ENCODE peak calls at places on chromosomes 11 and 22, in six cellular contexts. M is lung, T is GM13977, L is PC-9, N is psoas muscle, V is body of pancreas. W is an unnamed sample.

GRCh38 chr11:19988598-19988997 is 171.7 kb downstream of the DBX1 start:
- DNase-seq in N (peak), T (no peak), V (no peak), M (peak), L (peak), W (no peak)

GRCh38 chr11:123187670-123188507 is 7.2 kb downstream of the CLMP start:
- DNase-seq in T (no peak), V (no peak), L (no peak), N (no peak), M (no peak), W (no peak)

GRCh38 chr11:12914401-12914912 is 94.7 kb upstream of the RASSF10 start:
- DNase-seq in V (peak), L (no peak), M (no peak), T (peak), N (peak), W (no peak)

GRCh38 chr11:17013548-17014320 is 480 bp downstream of the PLEKHA7 start:
- DNase-seq in T (peak), V (peak), M (no peak), L (peak), N (peak), W (no peak)

GRCh38 chr11:64758330-64759079 is 1.3 kb downstream of the PYGM start:
- DNase-seq in M (no peak), T (peak), N (peak), L (no peak), V (no peak), W (no peak)

GRCh38 chr11:58613228-58613627 is 9.2 kb upstream of the CNTF start:
- DNase-seq in V (no peak), M (no peak), T (no peak), L (no peak), N (no peak), W (no peak)

GRCh38 chr11:123457187-123457770 is 27.2 kb downstream of the GRAMD1B start:
- DNase-seq in L (no peak), V (no peak), N (no peak), M (peak), T (no peak), W (no peak)

GRCh38 chr22:45425531-45426265 is 12.2 kb downstream of the RIBC2 start:
- DNase-seq in N (peak), V (no peak), M (no peak), T (no peak), L (no peak), W (no peak)

GRCh38 chr22:41152902-41153301 is 52.2 kb upstream of the L3MBTL2 start:
- DNase-seq in N (no peak), T (no peak), V (no peak), L (no peak), M (no peak), W (no peak)

GRCh38 chr11:17721242-17721999 is 2.0 kb downstream of the MYOD1 start:
- DNase-seq in L (no peak), T (no peak), V (no peak), N (peak), M (no peak), W (no peak)

GRCh38 chr11:110128161-110128560 is 35.0 kb downstream of the ZC3H12C start:
- DNase-seq in T (no peak), N (no peak), V (no peak), L (no peak), M (no peak), W (no peak)

GRCh38 chr11:86812322-86812670 is 12.0 kb downstream of the PRSS23 start:
- DNase-seq in N (no peak), V (peak), T (no peak), L (no peak), M (no peak), W (no peak)

GRCh38 chr11:62954478-62954877 is 30.3 kb downstream of the SLC22A6 start:
- DNase-seq in T (no peak), M (no peak), L (no peak), V (no peak), N (no peak), W (no peak)

GRCh38 chr11:64597671-64598101 is 6.7 kb downstream of the SLC22A12 start:
- DNase-seq in T (no peak), V (no peak), L (no peak), N (peak), M (no peak), W (no peak)

GRCh38 chr11:130548491-130548833 is 100.0 kb downstream of the ADAMTS15 start:
- DNase-seq in M (no peak), L (no peak), V (no peak), N (no peak), T (no peak), W (no peak)

GRCh38 chr22:33347002-33347401 is 288.8 kb upstream of the SYN3 start:
- DNase-seq in L (no peak), T (no peak), M (no peak), V (no peak), N (no peak), W (no peak)

GRCh38 chr11:106608677-106609076 is 409.6 kb downstream of the GUCY1A2 start:
- DNase-seq in T (no peak), V (no peak), L (peak), N (no peak), M (no peak), W (no peak)

GRCh38 chr11:45182902-45183301 is 36.5 kb downstream of the PRDM11 start:
- DNase-seq in V (peak), M (no peak), L (no peak), N (no peak), T (no peak), W (no peak)

GRCh38 chr11:59144096-59144495 is 1.4 kb downstream of the FAM111A start:
- DNase-seq in N (no peak), L (no peak), T (no peak), V (no peak), M (no peak), W (no peak)

GRCh38 chr11:115643491-115643995 is 139.3 kb upstream of the CADM1 start:
- DNase-seq in M (no peak), N (no peak), T (no peak), L (no peak), V (no peak), W (no peak)

GRCh38 chr22:30294830-30295229 is 5.5 kb upstream of the CASTOR1 start:
- DNase-seq in T (no peak), V (no peak), M (no peak), L (no peak), N (peak), W (no peak)

GRCh38 chr11:69342588-69343330 is 48.8 kb downstream of the MYEOV start:
- DNase-seq in V (no peak), N (no peak), L (no peak), T (no peak), M (peak), W (no peak)

GRCh38 chr11:65500262-65501004 is 1.6 kb downstream of the MALAT1 start:
- DNase-seq in M (no peak), N (peak), T (no peak), V (peak), L (no peak), W (no peak)

GRCh38 chr22:23161574-23161973 is 16.3 kb downstream of the RAB36 start:
- DNase-seq in V (no peak), L (no peak), M (no peak), T (no peak), N (no peak), W (no peak)

GRCh38 chr22:30575011-30575671 is 676 bp upstream of the GAL3ST1 start:
- DNase-seq in L (no peak), V (peak), M (peak), T (no peak), N (peak), W (no peak)

GRCh38 chr11:28777126-28777525 is 668.9 kb downstream of the METTL15 start:
- DNase-seq in L (no peak), V (no peak), M (no peak), N (no peak), T (no peak), W (no peak)

GRCh38 chr11:61569701-61570100 is 11.2 kb downstream of the SYT7 start:
- DNase-seq in V (no peak), T (no peak), L (no peak), M (no peak), N (no peak), W (no peak)

GRCh38 chr11:61564936-61565696 is 15.8 kb downstream of the SYT7 start:
- DNase-seq in M (no peak), T (no peak), N (no peak), V (no peak), L (no peak), W (no peak)

GRCh38 chr11:61571337-61571736 is 9.5 kb downstream of the SYT7 start:
- DNase-seq in N (no peak), T (no peak), M (no peak), V (no peak), L (no peak), W (no peak)

GRCh38 chr11:61571869-61572268 is 9.0 kb downstream of the SYT7 start:
- DNase-seq in T (no peak), M (no peak), L (no peak), N (no peak), V (no peak), W (no peak)

GRCh38 chr11:61567286-61568061 is 13.4 kb downstream of the SYT7 start:
- DNase-seq in N (peak), V (peak), M (peak), L (peak), T (peak), W (peak)
- TF ChIP-seq CTCF in N (peak), V (peak), M (no peak), L (peak), T (peak), W (peak)

GRCh38 chr11:2074266-2074825 is 64.8 kb downstream of the IGF2 start:
- DNase-seq in T (no peak), V (no peak), N (no peak), M (no peak), L (no peak), W (no peak)
- TF ChIP-seq CTCF in T (peak), V (no peak), N (no peak), M (no peak), L (no peak), W (peak)

GRCh38 chr11:89405629-89406028 is 85.5 kb downstream of the NOX4 start:
- DNase-seq in T (no peak), V (no peak), L (no peak), M (no peak), N (no peak), W (no peak)
- TF ChIP-seq CTCF in T (no peak), V (no peak), L (peak), M (no peak), N (no peak), W (no peak)

GRCh38 chr11:15011741-15012140 is 39.6 kb upstream of the CALCA start:
- DNase-seq in T (no peak), M (no peak), V (no peak), N (no peak), L (no peak), W (no peak)

GRCh38 chr11:15010860-15011259 is 38.7 kb upstream of the CALCA start:
- DNase-seq in V (no peak), M (no peak), N (no peak), L (no peak), T (no peak), W (no peak)

GRCh38 chr11:15006139-15006759 is 34.1 kb upstream of the CALCA start:
- DNase-seq in T (no peak), L (no peak), V (no peak), N (no peak), M (no peak), W (peak)
- TF ChIP-seq CTCF in T (peak), L (peak), V (no peak), N (peak), M (peak), W (peak)

GRCh38 chr11:73761403-73761945 is 600 bp upstream of the RAB6A start:
- DNase-seq in L (no peak), M (no peak), V (no peak), T (no peak), N (no peak), W (no peak)
- TF ChIP-seq CTCF in L (no peak), M (no peak), V (no peak), T (no peak), N (no peak), W (no peak)

DNA sequence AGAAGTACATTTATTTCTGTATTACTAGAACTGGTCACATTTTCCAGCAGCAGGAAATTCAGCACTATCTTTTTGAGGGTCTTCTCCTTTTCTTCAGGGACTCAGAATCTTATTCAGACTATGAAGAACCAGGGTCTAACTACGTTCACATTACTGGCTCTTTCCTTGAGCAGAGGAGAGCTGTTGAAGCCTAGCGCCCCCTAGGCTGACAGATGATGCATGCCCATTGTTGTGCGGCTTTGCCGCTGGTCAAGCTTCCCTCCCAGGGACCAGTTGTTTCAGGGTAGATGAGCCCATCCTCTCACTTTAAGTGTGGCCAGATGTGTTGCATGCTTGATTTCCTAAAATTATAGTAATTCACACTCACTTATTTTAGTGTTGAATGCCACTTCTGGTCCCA is 168.2 kb upstream of the PDGFD start:
- DNase-seq in N (no peak), V (peak), L (no peak), T (no peak), M (no peak), W (no peak)
- TF ChIP-seq CTCF in N (no peak), V (no peak), L (peak), T (peak), M (no peak), W (peak)

W was measured in GM12864.